ENCODE peak calls at places on chromosomes 7 and 10, in six cellular contexts. One of them, this sample, is unnamed.

GRCh38 chr7:90625562-90625961 is 29.4 kb downstream of the CDK14 start:
- DNase-seq in ascending aorta: no peak
- DNase-seq in left lung: no peak
- DNase-seq in body of pancreas: peak
- DNase-seq in right cardiac atrium: peak
- DNase-seq in AG04450: peak
- DNase-seq in this sample: no peak

GRCh38 chr10:79244841-79245504 is 102.3 kb upstream of the PPIF start:
- DNase-seq in right cardiac atrium: no peak
- DNase-seq in left lung: peak
- DNase-seq in ascending aorta: peak
- DNase-seq in body of pancreas: peak
- DNase-seq in AG04450: no peak
- DNase-seq in this sample: no peak

GRCh38 chr10:51574248-51575067 is 124.9 kb downstream of the CSTF2T start:
- DNase-seq in left lung: no peak
- DNase-seq in right cardiac atrium: no peak
- DNase-seq in body of pancreas: no peak
- DNase-seq in ascending aorta: no peak
- DNase-seq in AG04450: no peak
- DNase-seq in this sample: no peak

GRCh38 chr7:2374830-2375728 is 20.5 kb downstream of the EIF3B start:
- DNase-seq in left lung: no peak
- DNase-seq in ascending aorta: no peak
- DNase-seq in right cardiac atrium: no peak
- DNase-seq in AG04450: no peak
- DNase-seq in body of pancreas: peak
- DNase-seq in this sample: no peak

GRCh38 chr7:80135306-80136104 is 874 bp downstream of the GNAI1 start:
- DNase-seq in AG04450: no peak
- DNase-seq in body of pancreas: no peak
- DNase-seq in ascending aorta: no peak
- DNase-seq in right cardiac atrium: peak
- DNase-seq in left lung: no peak
- DNase-seq in this sample: no peak

GRCh38 chr7:98802088-98802780 is 67.6 kb downstream of the TMEM130 start:
- DNase-seq in ascending aorta: peak
- DNase-seq in right cardiac atrium: peak
- DNase-seq in AG04450: no peak
- DNase-seq in left lung: peak
- DNase-seq in body of pancreas: peak
- DNase-seq in this sample: no peak

GRCh38 chr7:111532625-111533024 is 29.7 kb downstream of the IMMP2L start:
- DNase-seq in right cardiac atrium: no peak
- DNase-seq in left lung: no peak
- DNase-seq in ascending aorta: no peak
- DNase-seq in AG04450: no peak
- DNase-seq in body of pancreas: no peak
- DNase-seq in this sample: no peak

GRCh38 chr10:3324572-3324971 is 152.0 kb upstream of the PITRM1 start:
- DNase-seq in right cardiac atrium: no peak
- DNase-seq in left lung: peak
- DNase-seq in body of pancreas: no peak
- DNase-seq in ascending aorta: no peak
- DNase-seq in AG04450: no peak
- DNase-seq in this sample: no peak

GRCh38 chr10:64286533-64286932 is 765.3 kb downstream of the REEP3 start:
- DNase-seq in AG04450: no peak
- DNase-seq in ascending aorta: no peak
- DNase-seq in left lung: no peak
- DNase-seq in right cardiac atrium: no peak
- DNase-seq in body of pancreas: no peak
- DNase-seq in this sample: peak

GRCh38 chr7:101140746-101141382 is 13.4 kb upstream of the AP1S1 start:
- DNase-seq in right cardiac atrium: no peak
- DNase-seq in ascending aorta: no peak
- DNase-seq in AG04450: no peak
- DNase-seq in body of pancreas: no peak
- DNase-seq in left lung: no peak
- DNase-seq in this sample: no peak

GRCh38 chr7:101792051-101792651 is 25.3 kb upstream of the CUX1 start:
- DNase-seq in ascending aorta: peak
- DNase-seq in left lung: no peak
- DNase-seq in right cardiac atrium: peak
- DNase-seq in body of pancreas: peak
- DNase-seq in AG04450: no peak
- DNase-seq in this sample: no peak

GRCh38 chr10:114613237-114613979 is 44.7 kb downstream of the ABLIM1 start:
- DNase-seq in AG04450: no peak
- DNase-seq in left lung: no peak
- DNase-seq in ascending aorta: no peak
- DNase-seq in body of pancreas: peak
- DNase-seq in right cardiac atrium: no peak
- DNase-seq in this sample: no peak

GRCh38 chr10:130362308-130362761 is 226.1 kb downstream of the GLRX3 start:
- DNase-seq in left lung: peak
- DNase-seq in body of pancreas: no peak
- DNase-seq in AG04450: no peak
- DNase-seq in ascending aorta: no peak
- DNase-seq in right cardiac atrium: no peak
- DNase-seq in this sample: no peak

GRCh38 chr7:111050885-111051416 is 40.0 kb upstream of the LRRN3 start:
- DNase-seq in AG04450: no peak
- DNase-seq in body of pancreas: no peak
- DNase-seq in right cardiac atrium: no peak
- DNase-seq in ascending aorta: no peak
- DNase-seq in left lung: peak
- DNase-seq in this sample: no peak

GRCh38 chr7:151143261-151144015 is 24.1 kb downstream of the GBX1 start:
- DNase-seq in ascending aorta: peak
- DNase-seq in right cardiac atrium: no peak
- DNase-seq in left lung: peak
- DNase-seq in AG04450: no peak
- DNase-seq in body of pancreas: no peak
- DNase-seq in this sample: no peak

GRCh38 chr7:18798018-18798906 is 302.7 kb downstream of the HDAC9 start:
- DNase-seq in body of pancreas: no peak
- DNase-seq in left lung: no peak
- DNase-seq in AG04450: no peak
- DNase-seq in ascending aorta: no peak
- DNase-seq in right cardiac atrium: no peak
- DNase-seq in this sample: no peak

GRCh38 chr10:22437620-22438588 is 92.6 kb downstream of the SPAG6 start:
- DNase-seq in right cardiac atrium: no peak
- DNase-seq in AG04450: no peak
- DNase-seq in ascending aorta: peak
- DNase-seq in body of pancreas: no peak
- DNase-seq in left lung: no peak
- DNase-seq in this sample: no peak

GRCh38 chr10:22436526-22436892 is 91.2 kb downstream of the SPAG6 start:
- DNase-seq in left lung: no peak
- DNase-seq in AG04450: no peak
- DNase-seq in right cardiac atrium: no peak
- DNase-seq in ascending aorta: no peak
- DNase-seq in body of pancreas: no peak
- DNase-seq in this sample: no peak

GRCh38 chr10:22438714-22439113 is 93.4 kb downstream of the SPAG6 start:
- DNase-seq in right cardiac atrium: no peak
- DNase-seq in ascending aorta: no peak
- DNase-seq in body of pancreas: no peak
- DNase-seq in left lung: no peak
- DNase-seq in AG04450: no peak
- DNase-seq in this sample: no peak

GRCh38 chr10:22435650-22436049 is 90.4 kb downstream of the SPAG6 start:
- DNase-seq in body of pancreas: no peak
- DNase-seq in AG04450: no peak
- DNase-seq in ascending aorta: no peak
- DNase-seq in right cardiac atrium: peak
- DNase-seq in left lung: no peak
- DNase-seq in this sample: no peak

DNA sequence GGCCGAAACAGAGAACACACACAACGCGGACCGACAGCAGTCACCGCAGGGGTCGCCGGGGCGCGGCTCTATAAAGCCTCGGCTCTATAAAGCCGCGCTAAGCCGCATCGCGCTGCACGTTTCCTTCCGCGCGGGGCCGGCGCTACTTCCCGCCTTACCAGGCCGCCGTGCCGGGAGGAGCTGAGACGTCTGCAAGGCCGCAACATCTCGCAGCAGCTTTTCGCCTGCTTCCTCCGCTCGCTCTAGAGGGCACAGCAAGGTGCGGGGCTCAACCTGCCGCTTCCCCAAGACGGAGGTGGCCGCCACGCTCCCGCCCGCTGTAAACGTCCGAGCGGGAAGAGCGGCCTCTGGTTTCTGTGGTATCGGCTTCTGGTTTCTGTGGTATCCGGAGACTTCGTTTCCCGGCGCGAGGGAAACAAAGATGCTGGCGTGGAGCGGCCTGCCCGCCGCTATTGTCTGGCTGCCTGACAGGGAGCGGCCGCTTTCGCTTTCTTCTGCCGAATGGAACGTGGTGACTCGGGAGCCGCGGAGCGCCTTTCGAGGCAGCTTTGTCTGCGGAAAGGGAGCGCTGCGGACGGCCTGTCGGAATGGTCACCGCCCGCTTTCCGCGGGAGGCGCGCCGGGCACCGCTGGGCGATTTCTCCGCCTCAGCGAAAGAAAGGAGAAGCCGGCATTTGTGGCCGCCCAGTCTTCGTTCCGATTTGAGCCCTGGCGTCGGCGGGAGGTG is 91.8 kb downstream of the SPAG6 start:
- DNase-seq in body of pancreas: peak
- DNase-seq in ascending aorta: peak
- DNase-seq in AG04450: peak
- DNase-seq in right cardiac atrium: peak
- DNase-seq in left lung: peak
- DNase-seq in this sample: peak
- H3K27ac ChIP-seq in body of pancreas: peak
- H3K27ac ChIP-seq in ascending aorta: peak
- H3K27ac ChIP-seq in AG04450: peak
- H3K27ac ChIP-seq in right cardiac atrium: peak
- H3K27ac ChIP-seq in left lung: peak
- H3K27ac ChIP-seq in this sample: peak

GRCh38 chr7:155721056-155721455 is 76.6 kb downstream of the RBM33 start:
- DNase-seq in AG04450: no peak
- DNase-seq in left lung: no peak
- DNase-seq in ascending aorta: no peak
- DNase-seq in right cardiac atrium: no peak
- DNase-seq in body of pancreas: no peak
- DNase-seq in this sample: no peak
- H3K27ac ChIP-seq in AG04450: no peak
- H3K27ac ChIP-seq in left lung: no peak
- H3K27ac ChIP-seq in ascending aorta: no peak
- H3K27ac ChIP-seq in right cardiac atrium: no peak
- H3K27ac ChIP-seq in body of pancreas: no peak
- H3K27ac ChIP-seq in this sample: no peak

DNA sequence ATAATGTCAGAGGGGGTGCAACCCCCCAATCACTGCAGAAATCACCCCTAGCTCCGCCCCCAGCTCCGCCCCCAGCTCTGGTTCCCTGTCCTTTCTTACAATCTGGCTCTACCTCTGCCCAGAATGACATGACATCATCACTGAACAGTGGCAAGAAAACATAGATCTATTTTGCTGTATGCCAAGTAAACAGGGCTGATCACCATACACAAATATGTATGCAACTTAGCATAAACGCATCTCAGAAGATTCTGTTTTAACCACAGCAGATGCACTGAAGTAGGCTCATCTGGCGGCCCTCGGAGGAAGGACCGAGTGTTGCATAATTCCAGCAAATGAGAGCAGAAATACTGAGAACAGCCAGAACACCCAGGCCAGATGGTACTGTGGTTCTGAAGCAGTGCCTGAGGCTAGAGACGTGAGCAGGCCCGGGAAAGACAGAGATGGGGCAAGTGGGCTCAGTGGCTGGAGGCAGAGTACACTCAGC is 293.3 kb upstream of the KLF14 start:
- DNase-seq in left lung: peak
- DNase-seq in AG04450: no peak
- DNase-seq in body of pancreas: peak
- DNase-seq in ascending aorta: peak
- DNase-seq in right cardiac atrium: peak
- DNase-seq in this sample: no peak
- H3K27ac ChIP-seq in left lung: peak
- H3K27ac ChIP-seq in AG04450: no peak
- H3K27ac ChIP-seq in body of pancreas: peak
- H3K27ac ChIP-seq in ascending aorta: peak
- H3K27ac ChIP-seq in right cardiac atrium: peak
- H3K27ac ChIP-seq in this sample: peak

DNA sequence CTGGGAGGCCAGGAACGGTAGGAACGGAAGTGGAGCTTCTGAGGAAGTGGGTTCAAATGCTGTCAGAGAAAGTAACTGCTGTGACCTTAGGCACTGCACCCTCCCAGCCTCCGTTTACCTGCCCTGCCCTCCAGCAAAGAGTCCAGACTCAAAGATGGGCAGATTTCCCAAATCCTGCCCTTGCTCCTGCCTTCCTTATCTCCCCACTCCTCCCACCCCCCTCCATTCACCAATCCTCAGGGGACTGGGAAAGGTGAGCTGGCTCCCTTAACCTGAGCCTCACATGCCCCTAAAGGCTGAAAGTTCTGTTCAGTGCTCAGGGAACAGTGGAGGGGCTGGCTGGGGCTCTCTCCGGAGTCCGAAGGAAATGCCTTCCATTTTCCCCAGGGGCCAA is 161.6 kb downstream of the SH3PXD2A start:
- DNase-seq in AG04450: no peak
- DNase-seq in left lung: peak
- DNase-seq in body of pancreas: no peak
- DNase-seq in ascending aorta: no peak
- DNase-seq in right cardiac atrium: no peak
- DNase-seq in this sample: no peak
- H3K27ac ChIP-seq in AG04450: no peak
- H3K27ac ChIP-seq in left lung: no peak
- H3K27ac ChIP-seq in body of pancreas: no peak
- H3K27ac ChIP-seq in ascending aorta: no peak
- H3K27ac ChIP-seq in right cardiac atrium: no peak
- H3K27ac ChIP-seq in this sample: no peak

GRCh38 chr7:143936087-143937009 is 1.3 kb downstream of the OR2F2 start:
- DNase-seq in right cardiac atrium: no peak
- DNase-seq in body of pancreas: peak
- DNase-seq in ascending aorta: no peak
- DNase-seq in left lung: no peak
- DNase-seq in AG04450: peak
- DNase-seq in this sample: no peak
- H3K27ac ChIP-seq in right cardiac atrium: no peak
- H3K27ac ChIP-seq in body of pancreas: no peak
- H3K27ac ChIP-seq in ascending aorta: no peak
- H3K27ac ChIP-seq in left lung: no peak
- H3K27ac ChIP-seq in AG04450: peak
- H3K27ac ChIP-seq in this sample: peak